ENCODE peak calls at places on chromosomes 6 and 20, in seven cellular contexts. R is heart left ventricle, Z is uterus, V is H1, N is ovary, A is spleen, G is GM12878. K is an unnamed sample.

GRCh38 chr6:53730767-53731166 is 64.0 kb upstream of the LRRC1 start:
- DNase-seq in R (no peak), Z (no peak), V (no peak), N (no peak), A (no peak), G (no peak), K (no peak)

GRCh38 chr6:13406781-13407180 is 78.4 kb upstream of the TBC1D7 start:
- DNase-seq in R (no peak), Z (no peak), V (no peak), N (no peak), A (no peak), G (no peak), K (no peak)

GRCh38 chr6:100472674-100473073 is 8.0 kb upstream of the SIM1 start:
- DNase-seq in R (no peak), Z (no peak), V (no peak), N (no peak), A (no peak), G (peak; percentile 42), K (no peak)

GRCh38 chr6:47283993-47284392 is 25.7 kb downstream of the TNFRSF21 start:
- DNase-seq in R (no peak), Z (no peak), V (no peak), N (no peak), A (no peak), G (no peak), K (no peak)

GRCh38 chr6:39156763-39157162 is 41.8 kb upstream of the SAYSD1 start:
- DNase-seq in R (no peak), Z (no peak), V (no peak), N (no peak), A (no peak), G (no peak), K (no peak)

GRCh38 chr6:137391061-137391814 is 103.0 kb downstream of the OLIG3 start:
- DNase-seq in R (no peak), Z (no peak), V (no peak), N (no peak), A (no peak), G (no peak), K (no peak)

GRCh38 chr6:11033825-11034224 is 10.3 kb downstream of the ELOVL2 start:
- DNase-seq in R (no peak), Z (no peak), V (no peak), N (no peak), A (no peak), G (no peak), K (no peak)

GRCh38 chr6:2956930-2957329 is 14.4 kb downstream of the SERPINB6 start:
- DNase-seq in R (no peak), Z (no peak), V (no peak), N (no peak), A (no peak), G (no peak), K (no peak)

GRCh38 chr6:140344149-140344913 is 969.9 kb upstream of the CITED2 start:
- DNase-seq in R (no peak), Z (no peak), V (no peak), N (no peak), A (no peak), G (no peak), K (no peak)

GRCh38 chr6:17705428-17705777 is 1.3 kb downstream of the NUP153 start:
- DNase-seq in R (peak; percentile 50), Z (peak; percentile 55), V (no peak), N (peak; percentile 53), A (no peak), G (no peak), K (peak; percentile 38)

GRCh38 chr6:156780962-156781705 is 4.0 kb downstream of the ARID1B start:
- DNase-seq in R (no peak), Z (no peak), V (no peak), N (no peak), A (no peak), G (no peak), K (no peak)

GRCh38 chr6:1552296-1552761 is 57.4 kb upstream of the FOXC1 start:
- DNase-seq in R (no peak), Z (no peak), V (no peak), N (no peak), A (no peak), G (no peak), K (no peak)

GRCh38 chr20:21241400-21241799 is 61.7 kb upstream of the XRN2 start:
- DNase-seq in R (no peak), Z (no peak), V (no peak), N (no peak), A (no peak), G (no peak), K (no peak)

GRCh38 chr20:1423625-1424106 is 30.8 kb upstream of the FKBP1A start:
- DNase-seq in R (no peak), Z (no peak), V (peak; percentile 80), N (no peak), A (no peak), G (no peak), K (peak; percentile 77)

GRCh38 chr6:152368761-152369624 is 268.2 kb downstream of the SYNE1 start:
- DNase-seq in R (peak; percentile 40), Z (peak; percentile 44), V (no peak), N (peak; percentile 75), A (no peak), G (no peak), K (peak; percentile 26)

GRCh38 chr6:32604434-32604877 is 14.8 kb upstream of the HLA-DRB1 start:
- DNase-seq in R (no peak), Z (no peak), V (no peak), N (no peak), A (no peak), G (peak; percentile 82), K (no peak)

GRCh38 chr6:145067430-145067829 is 667.9 kb downstream of the EPM2A start:
- DNase-seq in R (no peak), Z (no peak), V (no peak), N (no peak), A (no peak), G (no peak), K (no peak)

GRCh38 chr6:44053106-44053756 is 74.0 kb downstream of the MRPL14 start:
- DNase-seq in R (no peak), Z (no peak), V (no peak), N (no peak), A (peak; percentile 43), G (no peak), K (no peak)

GRCh38 chr6:35477551-35478179 is 9.5 kb downstream of the RPL10A start:
- DNase-seq in R (no peak), Z (no peak), V (no peak), N (no peak), A (no peak), G (no peak), K (no peak)

GRCh38 chr20:23879811-23880374 is 345 bp upstream of the CST5 start:
- DNase-seq in R (no peak), Z (no peak), V (no peak), N (no peak), A (no peak), G (no peak), K (no peak)

GRCh38 chr20:24438331-24438730 is 31.1 kb upstream of the SYNDIG1 start:
- DNase-seq in R (no peak), Z (no peak), V (no peak), N (no peak), A (no peak), G (no peak), K (no peak)

GRCh38 chr6:134176283-134176975 is 124.0 kb upstream of the SLC2A12 start:
- DNase-seq in R (peak; percentile 52), Z (peak; percentile 24), V (no peak), N (peak; percentile 78), A (peak; percentile 90), G (no peak), K (peak; percentile 62)

GRCh38 chr20:45938727-45939438 is 4.4 kb downstream of the PCIF1 start:
- DNase-seq in R (no peak), Z (no peak), V (peak; percentile 58), N (no peak), A (no peak), G (no peak), K (no peak)
- TF ChIP-seq POLR2A in R (no peak), Z (no peak), V (no peak), N (no peak), A (no peak), G (peak; percentile 12), K (no peak)

GRCh38 chr6:36979343-36979742 is 6.7 kb downstream of the MTCH1 start:
- DNase-seq in R (peak; percentile 64), Z (peak; percentile 61), V (no peak), N (peak; percentile 79), A (no peak), G (no peak), K (peak; percentile 57)

GRCh38 chr6:36983538-36983937 is 2.5 kb downstream of the MTCH1 start:
- DNase-seq in R (no peak), Z (no peak), V (no peak), N (no peak), A (no peak), G (no peak), K (no peak)

GRCh38 chr6:36978687-36979086 is 7.3 kb downstream of the MTCH1 start:
- DNase-seq in R (no peak), Z (no peak), V (no peak), N (no peak), A (no peak), G (no peak), K (no peak)

GRCh38 chr6:36980129-36980528 is 5.9 kb downstream of the MTCH1 start:
- DNase-seq in R (no peak), Z (no peak), V (no peak), N (no peak), A (no peak), G (no peak), K (no peak)

GRCh38 chr6:36980876-36981619 is 4.9 kb downstream of the MTCH1 start:
- DNase-seq in R (no peak), Z (no peak), V (no peak), N (no peak), A (no peak), G (no peak), K (no peak)
- TF ChIP-seq CTCF in R (no peak), Z (no peak), V (peak; percentile 61), N (no peak), A (no peak), G (peak; percentile 22), K (no peak)

GRCh38 chr20:13995841-13996240 is 525 bp downstream of the MACROD2 start:
- DNase-seq in R (peak; percentile 20), Z (peak; percentile 17), V (no peak), N (peak; percentile 65), A (no peak), G (no peak), K (peak; percentile 70)
- H3K4me3 ChIP-seq in R (peak overlapping the region; percentile 67), Z (peak overlapping the region; percentile 61), V (peak overlapping the region; percentile 59), N (peak overlapping the region; percentile 90), A (peak overlapping the region; percentile 68), G (no peak overlapping the region), K (peak overlapping the region; percentile 74)

DNA sequence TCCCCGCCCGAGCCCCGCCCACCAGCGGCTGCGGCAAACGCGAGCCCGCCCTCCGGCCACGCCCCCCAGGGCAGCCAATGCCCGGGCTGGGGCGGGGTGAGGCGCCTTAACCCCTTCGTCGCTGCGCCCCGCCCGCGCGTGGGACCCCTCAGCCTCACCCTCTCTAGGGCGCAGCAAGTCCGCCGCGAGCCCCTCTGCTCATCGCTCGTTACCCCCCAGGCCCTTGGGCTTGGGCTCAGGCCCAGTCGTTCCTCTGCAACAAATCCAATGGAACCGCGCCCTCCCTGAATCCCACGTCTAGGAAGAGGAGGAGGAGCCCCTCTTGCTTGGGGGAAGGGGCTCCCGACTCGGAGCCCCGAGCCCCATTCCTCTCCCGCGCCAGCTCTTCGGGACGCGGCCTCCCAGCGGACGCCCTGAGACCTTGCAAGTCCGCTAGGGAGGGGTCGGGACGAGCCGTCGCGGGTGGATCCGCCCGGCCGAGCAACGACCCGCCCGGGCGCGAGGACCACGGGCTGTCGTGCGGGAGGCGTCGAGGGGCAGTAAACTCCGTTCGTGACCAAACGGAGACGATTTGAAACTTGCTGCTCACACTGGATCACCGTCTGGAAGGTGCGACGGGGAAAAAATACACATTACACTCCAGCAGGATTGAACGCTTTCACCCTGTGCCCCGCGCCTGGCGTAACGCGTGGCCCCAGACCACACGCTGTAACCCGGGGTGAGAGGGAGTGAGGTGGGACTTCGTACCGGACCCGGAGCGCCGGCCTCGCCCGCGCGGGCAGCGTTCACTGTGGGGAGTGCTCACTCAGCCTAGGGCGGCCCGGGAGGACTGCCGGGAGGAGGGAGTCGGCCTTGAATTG is 463 bp upstream of the LZTS3 start:
- DNase-seq in R (peak; percentile 92), Z (peak; percentile 86), V (peak; percentile 71), N (peak; percentile 95), A (peak; percentile 97), G (no peak), K (peak; percentile 95)
- TF ChIP-seq POLR2A in R (no peak), Z (no peak), V (no peak), N (no peak), A (no peak), G (no peak), K (no peak)

K was measured in stomach.